ENCODE peak calls at places on chromosomes 12 and 14, in four cellular contexts. One of them, this sample, is unnamed.

GRCh38 chr14:95784137-95784536 is 70.2 kb upstream of the TCL1A start:
- DNase-seq in psoas muscle: no peak
- DNase-seq in cardiac muscle cell: peak; percentile 31
- DNase-seq in CD8-positive, alpha-beta T cell: no peak
- DNase-seq in this sample: no peak

GRCh38 chr14:101174522-101174838 is 271.0 kb upstream of the RTL1 start:
- DNase-seq in psoas muscle: no peak
- DNase-seq in CD8-positive, alpha-beta T cell: no peak
- DNase-seq in cardiac muscle cell: no peak
- DNase-seq in this sample: no peak

GRCh38 chr12:52495385-52495784 is 2.3 kb upstream of the KRT6A start:
- DNase-seq in CD8-positive, alpha-beta T cell: no peak
- DNase-seq in cardiac muscle cell: peak; percentile 52
- DNase-seq in psoas muscle: no peak
- DNase-seq in this sample: no peak

GRCh38 chr12:22034709-22035506 is 11.1 kb upstream of the CMAS start:
- DNase-seq in psoas muscle: no peak
- DNase-seq in cardiac muscle cell: peak; percentile 82
- DNase-seq in CD8-positive, alpha-beta T cell: no peak
- DNase-seq in this sample: no peak

GRCh38 chr12:89051065-89051677 is 301.1 kb downstream of the DUSP6 start:
- DNase-seq in cardiac muscle cell: peak; percentile 84
- DNase-seq in CD8-positive, alpha-beta T cell: no peak
- DNase-seq in psoas muscle: no peak
- DNase-seq in this sample: no peak

GRCh38 chr12:131459666-131460365 is 251.1 kb upstream of the SFSWAP start:
- DNase-seq in CD8-positive, alpha-beta T cell: no peak
- DNase-seq in psoas muscle: no peak
- DNase-seq in cardiac muscle cell: no peak
- DNase-seq in this sample: no peak

GRCh38 chr12:6016756-6017155 is 71.7 kb upstream of the ANO2 start:
- DNase-seq in CD8-positive, alpha-beta T cell: no peak
- DNase-seq in cardiac muscle cell: no peak
- DNase-seq in psoas muscle: no peak
- DNase-seq in this sample: no peak

GRCh38 chr14:90517431-90517841 is 120.6 kb downstream of the CALM1 start:
- DNase-seq in psoas muscle: no peak
- DNase-seq in CD8-positive, alpha-beta T cell: no peak
- DNase-seq in cardiac muscle cell: no peak
- DNase-seq in this sample: no peak

GRCh38 chr14:60353410-60353809 is 104.4 kb downstream of the PPM1A start:
- DNase-seq in CD8-positive, alpha-beta T cell: no peak
- DNase-seq in cardiac muscle cell: no peak
- DNase-seq in psoas muscle: no peak
- DNase-seq in this sample: no peak

GRCh38 chr12:3530548-3530947 is 39.5 kb downstream of the PRMT8 start:
- DNase-seq in psoas muscle: peak; percentile 88
- DNase-seq in cardiac muscle cell: no peak
- DNase-seq in CD8-positive, alpha-beta T cell: no peak
- DNase-seq in this sample: peak; percentile 76

GRCh38 chr12:128316078-128316477 is 49.1 kb downstream of the TMEM132C start:
- DNase-seq in CD8-positive, alpha-beta T cell: no peak
- DNase-seq in psoas muscle: no peak
- DNase-seq in cardiac muscle cell: no peak
- DNase-seq in this sample: peak; percentile 27

GRCh38 chr14:55430024-55430690 is 10.3 kb downstream of the TBPL2 start:
- DNase-seq in psoas muscle: no peak
- DNase-seq in CD8-positive, alpha-beta T cell: peak; percentile 45
- DNase-seq in cardiac muscle cell: peak; percentile 79
- DNase-seq in this sample: no peak

GRCh38 chr14:85093631-85094330 is 436.2 kb upstream of the FLRT2 start:
- DNase-seq in psoas muscle: no peak
- DNase-seq in CD8-positive, alpha-beta T cell: no peak
- DNase-seq in cardiac muscle cell: peak; percentile 19
- DNase-seq in this sample: no peak

GRCh38 chr12:84599539-84599938 is 313.1 kb downstream of the SLC6A15 start:
- DNase-seq in CD8-positive, alpha-beta T cell: no peak
- DNase-seq in psoas muscle: no peak
- DNase-seq in cardiac muscle cell: no peak
- DNase-seq in this sample: no peak

GRCh38 chr12:103632554-103633216 is 45.6 kb downstream of the STAB2 start:
- DNase-seq in CD8-positive, alpha-beta T cell: peak; percentile 31
- DNase-seq in cardiac muscle cell: peak; percentile 76
- DNase-seq in psoas muscle: peak; percentile 56
- DNase-seq in this sample: peak; percentile 54

GRCh38 chr14:76432967-76433752 is 57.2 kb downstream of the ESRRB start:
- DNase-seq in cardiac muscle cell: no peak
- DNase-seq in psoas muscle: no peak
- DNase-seq in CD8-positive, alpha-beta T cell: no peak
- DNase-seq in this sample: no peak

GRCh38 chr14:104081493-104081835 is 4.0 kb upstream of the ASPG start:
- DNase-seq in psoas muscle: no peak
- DNase-seq in cardiac muscle cell: no peak
- DNase-seq in CD8-positive, alpha-beta T cell: no peak
- DNase-seq in this sample: no peak

GRCh38 chr12:28583771-28584261 is 393.6 kb downstream of the CCDC91 start:
- DNase-seq in psoas muscle: no peak
- DNase-seq in cardiac muscle cell: peak; percentile 76
- DNase-seq in CD8-positive, alpha-beta T cell: no peak
- DNase-seq in this sample: no peak

GRCh38 chr14:68946423-68946822 is 32.7 kb downstream of the ACTN1 start:
- DNase-seq in psoas muscle: no peak
- DNase-seq in CD8-positive, alpha-beta T cell: no peak
- DNase-seq in cardiac muscle cell: no peak
- DNase-seq in this sample: peak; percentile 47

GRCh38 chr14:68943107-68943506 is 36.0 kb downstream of the ACTN1 start:
- DNase-seq in CD8-positive, alpha-beta T cell: no peak
- DNase-seq in psoas muscle: no peak
- DNase-seq in cardiac muscle cell: no peak
- DNase-seq in this sample: no peak

GRCh38 chr14:68945585-68946289 is 33.4 kb downstream of the ACTN1 start:
- DNase-seq in CD8-positive, alpha-beta T cell: no peak
- DNase-seq in psoas muscle: no peak
- DNase-seq in cardiac muscle cell: no peak
- DNase-seq in this sample: no peak

GRCh38 chr14:68944162-68944561 is 34.9 kb downstream of the ACTN1 start:
- DNase-seq in psoas muscle: no peak
- DNase-seq in CD8-positive, alpha-beta T cell: no peak
- DNase-seq in cardiac muscle cell: no peak
- DNase-seq in this sample: no peak

DNA sequence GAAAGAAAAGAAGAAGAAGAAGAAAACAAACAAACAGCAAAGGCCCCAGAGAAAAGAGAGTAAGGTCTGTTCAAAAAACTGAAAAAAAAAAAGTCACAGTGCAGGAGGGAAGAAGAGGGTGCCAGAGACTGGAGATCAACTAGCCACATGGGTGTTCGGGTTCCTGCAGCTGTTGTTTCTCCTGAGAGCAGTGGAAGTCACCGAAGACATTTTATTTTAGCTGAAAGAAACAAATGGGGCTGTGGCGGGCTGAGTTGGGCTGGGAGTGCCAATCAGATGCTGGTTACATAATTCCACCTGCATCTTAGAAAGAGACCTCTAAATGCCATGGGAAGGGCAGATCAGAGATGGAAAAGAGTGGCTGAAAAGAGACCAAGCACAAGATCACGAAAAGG is 33.9 kb downstream of the ACTN1 start:
- DNase-seq in CD8-positive, alpha-beta T cell: no peak
- DNase-seq in psoas muscle: no peak
- DNase-seq in cardiac muscle cell: no peak
- DNase-seq in this sample: no peak
- H3K4me1 ChIP-seq in CD8-positive, alpha-beta T cell: peaks cover 98% of the 10 kb centered on the region
- H3K4me1 ChIP-seq in psoas muscle: peaks cover 44% of the 10 kb centered on the region
- H3K4me1 ChIP-seq in cardiac muscle cell: peaks cover 53% of the 10 kb centered on the region
- H3K4me1 ChIP-seq in this sample: peaks cover 53% of the 10 kb centered on the region

GRCh38 chr12:47222592-47222959 is 142.8 kb upstream of the AMIGO2 start:
- DNase-seq in cardiac muscle cell: no peak
- DNase-seq in psoas muscle: no peak
- DNase-seq in CD8-positive, alpha-beta T cell: no peak
- DNase-seq in this sample: no peak

GRCh38 chr12:47224563-47225133 is 144.9 kb upstream of the AMIGO2 start:
- DNase-seq in cardiac muscle cell: no peak
- DNase-seq in psoas muscle: no peak
- DNase-seq in CD8-positive, alpha-beta T cell: no peak
- DNase-seq in this sample: no peak

GRCh38 chr12:47221256-47222023 is 141.7 kb upstream of the AMIGO2 start:
- DNase-seq in CD8-positive, alpha-beta T cell: no peak
- DNase-seq in psoas muscle: no peak
- DNase-seq in cardiac muscle cell: no peak
- DNase-seq in this sample: no peak

GRCh38 chr12:47223848-47224213 is 144.1 kb upstream of the AMIGO2 start:
- DNase-seq in cardiac muscle cell: peak; percentile 55
- DNase-seq in CD8-positive, alpha-beta T cell: no peak
- DNase-seq in psoas muscle: peak; percentile 57
- DNase-seq in this sample: no peak

DNA sequence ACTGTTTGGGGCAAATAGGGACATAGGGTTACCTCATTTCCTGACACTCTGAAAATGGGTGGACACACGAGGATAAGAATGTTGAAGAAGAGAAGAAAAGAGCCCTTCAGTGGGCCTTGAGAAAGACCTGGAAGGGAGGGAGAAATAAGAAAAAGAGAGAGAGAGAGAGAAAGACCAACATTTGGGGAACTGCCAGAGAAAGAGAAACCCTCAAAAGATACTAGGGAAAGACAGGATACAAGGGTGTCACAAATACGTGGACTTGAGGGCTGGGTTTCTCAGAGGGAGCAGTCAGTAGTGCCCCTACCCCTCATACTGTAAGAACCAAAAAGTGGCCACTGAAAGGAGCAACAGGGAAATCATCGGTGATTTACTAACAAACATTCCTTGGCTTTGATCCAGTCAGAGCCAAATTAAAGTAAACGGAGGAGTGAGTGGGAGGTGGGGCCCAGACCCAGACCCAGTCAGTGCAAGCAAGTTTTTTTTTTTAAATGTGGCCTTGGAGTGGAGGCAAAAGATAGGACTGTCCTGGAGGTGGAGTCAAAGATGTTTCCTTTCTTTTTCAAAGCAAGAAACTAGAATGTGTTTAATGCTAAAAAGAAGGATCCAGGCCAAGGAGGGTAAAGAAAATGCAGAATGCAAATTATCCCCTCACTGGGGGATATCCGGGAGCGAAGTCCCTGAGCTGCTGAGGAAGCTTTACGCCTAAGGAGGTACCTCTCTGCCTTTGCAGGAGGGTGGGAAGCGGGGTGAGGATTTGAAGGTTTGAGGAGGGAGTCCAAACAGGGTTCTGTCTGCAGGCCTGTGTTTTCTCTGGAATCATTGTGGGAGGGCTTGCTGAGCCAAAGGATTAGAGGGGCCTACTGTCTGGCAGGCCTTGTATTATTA is 143.4 kb upstream of the AMIGO2 start:
- DNase-seq in cardiac muscle cell: peak; percentile 56
- DNase-seq in psoas muscle: no peak
- DNase-seq in CD8-positive, alpha-beta T cell: no peak
- DNase-seq in this sample: no peak
- H3K4me3 ChIP-seq in cardiac muscle cell: no peak overlapping the region
- H3K4me3 ChIP-seq in psoas muscle: peak overlapping the region; percentile 28
- H3K4me3 ChIP-seq in CD8-positive, alpha-beta T cell: peak overlapping the region; percentile 16
- H3K4me3 ChIP-seq in this sample: no peak overlapping the region

GRCh38 chr14:31854508-31855075 is 222.5 kb upstream of the ARHGAP5 start:
- DNase-seq in CD8-positive, alpha-beta T cell: no peak
- DNase-seq in psoas muscle: no peak
- DNase-seq in cardiac muscle cell: no peak
- DNase-seq in this sample: no peak

GRCh38 chr14:31858868-31859267 is 218.2 kb upstream of the ARHGAP5 start:
- DNase-seq in cardiac muscle cell: peak; percentile 49
- DNase-seq in CD8-positive, alpha-beta T cell: no peak
- DNase-seq in psoas muscle: no peak
- DNase-seq in this sample: no peak

DNA sequence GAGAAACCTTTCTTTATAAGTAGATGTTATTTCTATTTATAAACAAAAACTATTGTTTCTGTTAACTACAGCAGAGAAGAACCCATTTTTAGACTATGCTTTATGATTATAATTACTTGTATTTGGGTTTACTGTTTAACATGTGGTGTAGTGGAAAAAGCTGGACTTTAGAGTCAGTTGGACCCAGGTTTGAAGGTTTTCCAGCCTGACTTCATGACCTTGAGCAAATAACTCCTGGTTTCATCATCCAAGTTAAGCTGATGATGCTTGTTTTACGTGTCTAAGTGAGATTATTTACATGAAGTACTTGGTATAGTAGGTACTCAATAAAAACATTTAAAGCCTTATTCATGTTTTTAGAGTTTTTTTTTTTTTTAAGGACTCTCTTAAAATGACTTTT is 221.8 kb upstream of the ARHGAP5 start:
- DNase-seq in CD8-positive, alpha-beta T cell: no peak
- DNase-seq in cardiac muscle cell: no peak
- DNase-seq in psoas muscle: no peak
- DNase-seq in this sample: no peak
- H3K27ac ChIP-seq in CD8-positive, alpha-beta T cell: no peak overlapping the region
- H3K27ac ChIP-seq in cardiac muscle cell: no peak overlapping the region
- H3K27ac ChIP-seq in psoas muscle: no peak overlapping the region
- H3K27ac ChIP-seq in this sample: no peak overlapping the region

DNA sequence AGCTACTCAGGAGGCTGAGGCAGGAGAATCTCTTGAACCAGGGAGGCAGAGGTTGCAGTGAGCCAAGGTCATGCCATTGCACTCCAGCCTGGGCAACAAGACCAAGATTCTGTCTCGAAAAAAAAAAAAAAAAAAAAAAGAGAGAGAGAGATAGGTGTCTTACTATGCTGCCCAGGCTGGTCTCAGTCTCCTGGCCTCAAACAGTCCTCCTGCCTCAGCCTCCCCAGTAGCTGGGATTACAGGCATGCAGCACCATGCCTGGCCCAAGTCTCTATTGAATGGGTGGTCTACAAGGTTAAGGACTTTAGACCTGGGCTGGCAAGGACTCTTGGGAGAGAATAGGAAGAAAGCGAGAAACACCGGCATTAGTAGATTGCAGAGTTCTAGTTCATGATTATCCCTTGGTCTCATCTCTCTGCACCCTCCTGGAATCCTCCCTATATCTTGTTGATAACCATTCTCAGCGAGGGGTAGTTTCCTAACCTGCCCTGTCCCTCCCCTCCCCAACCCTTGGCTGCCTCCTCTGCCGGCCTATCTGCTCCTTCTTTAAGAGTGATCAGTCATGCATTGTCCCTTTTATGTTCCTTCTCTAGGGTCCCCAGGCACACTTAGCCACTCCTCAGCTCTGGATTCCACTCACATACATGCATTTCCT is 128.1 kb upstream of the MAP1LC3B2 start:
- DNase-seq in CD8-positive, alpha-beta T cell: no peak
- DNase-seq in psoas muscle: no peak
- DNase-seq in cardiac muscle cell: no peak
- DNase-seq in this sample: no peak
- H3K4me1 ChIP-seq in CD8-positive, alpha-beta T cell: no peaks in the 10 kb centered on the region
- H3K4me1 ChIP-seq in psoas muscle: peaks cover 12% of the 10 kb centered on the region
- H3K4me1 ChIP-seq in cardiac muscle cell: peaks cover 23% of the 10 kb centered on the region
- H3K4me1 ChIP-seq in this sample: peaks cover 3% of the 10 kb centered on the region

GRCh38 chr14:93956514-93957332 is 19.6 kb downstream of the ASB2 start:
- DNase-seq in cardiac muscle cell: no peak
- DNase-seq in CD8-positive, alpha-beta T cell: no peak
- DNase-seq in psoas muscle: peak; percentile 67
- DNase-seq in this sample: no peak

GRCh38 chr14:93953739-93954515 is 22.4 kb downstream of the ASB2 start:
- DNase-seq in cardiac muscle cell: no peak
- DNase-seq in CD8-positive, alpha-beta T cell: no peak
- DNase-seq in psoas muscle: no peak
- DNase-seq in this sample: no peak

GRCh38 chr14:93954516-93954830 is 21.9 kb downstream of the ASB2 start:
- DNase-seq in cardiac muscle cell: no peak
- DNase-seq in CD8-positive, alpha-beta T cell: no peak
- DNase-seq in psoas muscle: peak; percentile 32
- DNase-seq in this sample: no peak

GRCh38 chr14:93956082-93956481 is 20.3 kb downstream of the ASB2 start:
- DNase-seq in cardiac muscle cell: no peak
- DNase-seq in psoas muscle: no peak
- DNase-seq in CD8-positive, alpha-beta T cell: no peak
- DNase-seq in this sample: no peak

GRCh38 chr14:93954900-93955891 is 21.2 kb downstream of the ASB2 start:
- DNase-seq in psoas muscle: peak; percentile 54
- DNase-seq in cardiac muscle cell: no peak
- DNase-seq in CD8-positive, alpha-beta T cell: peak; percentile 53
- DNase-seq in this sample: no peak
- H3K4me3 ChIP-seq in psoas muscle: no peak overlapping the region
- H3K4me3 ChIP-seq in cardiac muscle cell: peak overlapping the region; percentile 30
- H3K4me3 ChIP-seq in CD8-positive, alpha-beta T cell: no peak overlapping the region
- H3K4me3 ChIP-seq in this sample: no peak overlapping the region

This sample was measured in right cardiac atrium.